ENCODE peak calls at places on chromosomes 16 and 17, in nine cellular contexts. N, L, S, J, A, C, F, Y and R are unnamed samples.

GRCh38 chr16:85649411-85649977 is 36.4 kb downstream of the GSE1 start:
- DNase-seq in J (no peak), A (peak), L (peak), F (no peak), N (no peak), S (no peak), C (no peak), Y (no peak), R (no peak)

GRCh38 chr17:64133546-64134215 is 3.7 kb upstream of the ERN1 start:
- DNase-seq in F (peak), S (no peak), C (no peak), L (peak), A (peak), N (no peak), Y (peak), J (peak), R (no peak)

GRCh38 chr17:27540300-27541105 is 84.3 kb downstream of the KSR1 start:
- DNase-seq in L (no peak), F (no peak), A (no peak), N (no peak), S (no peak), J (no peak), Y (no peak), C (peak), R (peak)

GRCh38 chr17:74446551-74447500 is 14.9 kb downstream of the GPRC5C start:
- DNase-seq in C (no peak), A (no peak), S (no peak), Y (no peak), J (no peak), L (no peak), N (no peak), F (no peak), R (peak)

GRCh38 chr16:10338426-10338825 is 47.4 kb upstream of the ATF7IP2 start:
- DNase-seq in C (peak), N (no peak), F (no peak), L (no peak), S (no peak), A (no peak), Y (peak), J (no peak), R (no peak)

GRCh38 chr16:16062023-16062932 is 112.9 kb downstream of the ABCC1 start:
- DNase-seq in J (peak), Y (no peak), S (no peak), F (no peak), L (no peak), A (no peak), C (no peak), N (peak), R (no peak)

GRCh38 chr16:30139895-30140481 is 17.0 kb upstream of the MAPK3 start:
- DNase-seq in L (peak), J (no peak), S (no peak), N (no peak), C (no peak), Y (no peak), F (no peak), A (no peak), R (no peak)

GRCh38 chr16:1723450-1724147 is 17.6 kb downstream of the MAPK8IP3 start:
- DNase-seq in F (peak), J (peak), S (no peak), N (peak), A (no peak), C (peak), Y (peak), L (peak), R (no peak)